ENCODE peak calls at places on chromosome 4, in ten cellular contexts. B is pancreas; Z is fibroblast of pulmonary artery; T is mammary epithelial cell; M is lower leg skin; S is HFF-Myc; W is NB4; H is lower lobe of right lung; D is MM.1S; Q is CD8-positive, alpha-beta T cell. J is an unnamed sample.

GRCh38 chr4:41214158-41215146 is at the start of gene APBB2:
- DNase-seq in B (peak), Z (peak), T (peak), M (peak), S (peak), W (peak), H (peak), D (peak), Q (no peak), J (peak)

GRCh38 chr4:145830699-145831098 is 107.9 kb downstream of the ZNF827 start:
- DNase-seq in B (no peak), Z (no peak), T (no peak), M (no peak), S (no peak), W (peak), H (no peak), D (peak), Q (no peak), J (no peak)

GRCh38 chr4:143085224-143085623 is 99.5 kb upstream of the USP38 start:
- DNase-seq in B (no peak), Z (peak), T (no peak), M (no peak), S (no peak), W (peak), H (no peak), D (no peak), Q (no peak), J (peak)

GRCh38 chr4:90745176-90745575 is 618.0 kb downstream of the CCSER1 start:
- DNase-seq in B (no peak), Z (no peak), T (peak), M (no peak), S (no peak), W (no peak), H (no peak), D (no peak), Q (no peak), J (no peak)

GRCh38 chr4:70637239-70637920 is 8.8 kb downstream of the ENAM start:
- DNase-seq in B (no peak), Z (no peak), T (no peak), M (no peak), S (no peak), W (no peak), H (no peak), D (no peak), Q (no peak), J (peak)

GRCh38 chr4:169727616-169728015 is 30.1 kb downstream of the HPF1 start:
- DNase-seq in B (no peak), Z (no peak), T (no peak), M (no peak), S (no peak), W (no peak), H (no peak), D (peak), Q (no peak), J (no peak)

GRCh38 chr4:156523492-156523891 is 448.1 kb downstream of the PDGFC start:
- DNase-seq in B (no peak), Z (no peak), T (no peak), M (no peak), S (no peak), W (no peak), H (no peak), D (no peak), Q (no peak), J (no peak)

GRCh38 chr4:1345905-1346780 is 865 bp upstream of the UVSSA start:
- DNase-seq in B (peak), Z (peak), T (peak), M (peak), S (no peak), W (peak), H (peak), D (peak), Q (peak), J (peak)

GRCh38 chr4:145154573-145154972 is 25.8 kb downstream of the OTUD4 start:
- DNase-seq in B (no peak), Z (peak), T (peak), M (no peak), S (no peak), W (no peak), H (no peak), D (peak), Q (no peak), J (peak)

GRCh38 chr4:47462799-47463234 is 685 bp downstream of the COMMD8 start:
- DNase-seq in B (no peak), Z (peak), T (no peak), M (no peak), S (no peak), W (peak), H (no peak), D (peak), Q (no peak), J (no peak)

GRCh38 chr4:165112258-165113156 is at the start of gene TMEM192:
- DNase-seq in B (peak), Z (peak), T (peak), M (peak), S (peak), W (peak), H (peak), D (peak), Q (peak), J (peak)
- TF ChIP-seq CTCF in B (no peak), Z (peak), T (no peak), M (no peak), S (peak), W (peak), H (peak), D (peak), Q (no peak), J (no peak)

DNA sequence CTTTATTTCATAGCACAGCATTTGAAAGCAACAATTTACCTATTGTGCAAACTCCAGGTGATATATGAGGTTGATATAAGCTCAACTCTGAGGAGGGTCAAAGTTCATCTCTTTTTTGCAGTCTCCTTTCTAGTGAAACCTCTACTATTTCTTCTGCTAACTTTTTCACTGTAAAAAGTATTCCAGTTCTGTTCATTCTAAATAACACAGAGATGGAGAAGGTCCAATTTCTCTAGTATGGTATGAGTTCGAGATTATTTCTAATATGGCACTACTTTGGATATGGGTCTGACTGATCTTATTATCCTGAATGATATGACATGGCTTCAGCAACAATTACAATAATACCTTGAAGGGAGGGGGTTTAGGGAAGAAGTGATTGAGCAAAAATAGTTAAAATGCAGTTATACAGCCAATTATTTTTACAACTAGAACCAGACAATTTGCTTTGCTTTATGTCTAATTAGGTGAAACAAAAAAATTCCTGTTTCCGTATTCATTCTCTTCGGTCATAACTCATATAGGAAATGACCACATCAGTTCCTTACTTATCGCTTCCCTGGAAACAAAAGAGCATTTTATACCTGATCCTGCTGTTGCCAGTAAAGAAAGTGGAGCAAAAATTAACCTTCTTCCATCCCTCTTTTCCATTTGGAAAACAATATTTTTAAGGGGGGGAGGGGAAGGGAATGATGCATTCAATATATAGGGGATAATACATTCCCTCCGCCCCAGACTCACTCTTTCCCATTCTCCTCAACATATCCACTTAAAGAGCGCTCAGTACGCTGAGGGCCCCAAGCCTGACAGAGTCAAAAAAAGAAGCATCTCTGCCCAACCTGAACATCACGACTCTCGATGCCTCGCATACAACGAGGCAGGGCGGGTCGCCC is 1.0 kb downstream of the TBC1D9 start:
- DNase-seq in B (no peak), Z (peak), T (no peak), M (no peak), S (no peak), W (no peak), H (no peak), D (no peak), Q (no peak), J (no peak)
- H3K4me3 ChIP-seq in B (peak), Z (peak), T (peak), M (peak), S (peak), W (no peak), H (peak), D (peak), Q (no peak), J (peak)

DNA sequence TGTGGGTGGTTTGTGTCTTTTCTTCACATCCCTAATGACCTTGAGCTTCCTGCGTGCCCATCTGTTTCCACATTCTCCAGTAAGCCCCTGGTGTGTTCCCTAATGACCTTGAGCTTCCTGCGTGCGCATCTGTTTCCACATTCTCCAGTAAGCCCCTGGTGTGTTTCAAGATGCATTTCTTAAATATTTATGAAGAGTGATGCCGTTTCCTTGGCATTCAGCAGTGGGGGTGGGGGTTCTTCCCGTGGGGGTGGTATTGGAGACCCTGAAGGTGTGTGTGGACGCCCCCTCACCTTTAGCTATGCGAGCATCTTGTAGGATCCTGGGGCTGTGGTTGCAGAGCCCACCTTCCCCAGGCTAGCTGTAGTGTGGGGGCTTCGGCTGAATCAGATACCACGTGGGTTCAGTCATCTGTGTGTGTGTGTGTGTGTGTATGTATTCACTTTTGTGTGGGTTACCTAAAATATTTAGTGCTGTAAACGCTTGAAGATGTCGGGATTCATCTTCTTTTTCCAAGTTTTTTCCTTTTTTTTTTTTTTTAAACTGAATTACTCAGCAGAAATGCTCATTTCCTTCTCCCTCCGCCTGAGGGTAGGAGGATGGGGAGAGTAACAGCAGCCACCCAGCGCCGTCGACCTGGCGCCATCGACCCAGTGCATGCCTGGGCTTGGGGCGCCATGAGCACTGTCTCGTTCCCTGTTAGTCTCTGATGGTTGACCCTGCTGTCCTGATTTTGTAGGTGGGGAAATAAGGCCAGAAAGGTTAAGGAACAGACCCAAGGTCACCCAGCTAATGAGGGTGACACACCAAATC is 9.9 kb downstream of the NSG1 start:
- DNase-seq in B (no peak), Z (no peak), T (no peak), M (no peak), S (no peak), W (no peak), H (peak), D (no peak), Q (no peak), J (peak)
- TF ChIP-seq CTCF in B (no peak), Z (no peak), T (no peak), M (no peak), S (no peak), W (no peak), H (no peak), D (no peak), Q (no peak), J (no peak)

GRCh38 chr4:46123872-46124755 is at the start of gene GABRG1:
- DNase-seq in B (peak), Z (no peak), T (no peak), M (no peak), S (no peak), W (no peak), H (peak), D (no peak), Q (no peak), J (no peak)

GRCh38 chr4:46124773-46125172 is 919 bp upstream of the GABRG1 start:
- DNase-seq in B (peak), Z (no peak), T (no peak), M (no peak), S (no peak), W (peak), H (peak), D (no peak), Q (no peak), J (no peak)
- H3K4me3 ChIP-seq in B (no peak), Z (no peak), T (no peak), M (no peak), S (no peak), W (no peak), H (no peak), D (no peak), Q (no peak), J (no peak)

GRCh38 chr4:162497564-162498167 is 333.9 kb upstream of the FSTL5 start:
- DNase-seq in B (no peak), Z (peak), T (peak), M (no peak), S (no peak), W (peak), H (no peak), D (peak), Q (no peak), J (peak)
- TF ChIP-seq CTCF in B (peak), Z (peak), T (peak), M (peak), S (peak), W (peak), H (peak), D (peak), Q (peak), J (peak)

DNA sequence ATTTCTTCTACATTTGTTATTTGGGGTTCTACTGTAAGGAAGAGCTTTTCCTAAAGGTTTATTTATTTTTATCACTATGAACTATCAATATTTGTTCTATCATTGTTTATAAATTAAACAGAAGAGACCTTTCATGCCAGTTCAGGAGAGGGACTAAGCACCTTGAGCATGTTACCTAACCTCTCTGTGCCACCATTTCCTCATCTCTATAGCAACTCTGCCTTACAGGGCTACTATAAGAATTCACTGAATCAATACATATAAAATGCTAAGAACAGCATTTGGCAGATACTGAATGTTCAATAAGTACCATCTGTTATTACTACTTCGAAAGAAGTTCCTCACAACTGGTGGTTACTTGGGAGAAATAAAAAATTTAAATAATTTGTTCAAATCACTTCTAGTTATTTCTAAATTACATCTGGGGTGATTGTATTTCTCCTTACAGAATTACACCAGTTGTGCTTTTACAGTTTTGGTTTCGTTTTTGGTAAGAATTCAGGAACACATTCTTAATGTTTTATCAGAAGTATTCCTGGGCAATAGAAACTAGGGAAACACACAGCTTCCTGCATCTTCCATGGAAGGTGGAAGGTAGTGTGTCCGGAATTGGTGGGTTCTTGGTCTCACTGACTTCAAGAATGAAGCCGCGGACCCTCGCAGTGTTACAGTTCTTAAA is 32.9 kb downstream of the EREG start:
- DNase-seq in B (no peak), Z (no peak), T (no peak), M (no peak), S (no peak), W (peak), H (no peak), D (peak), Q (no peak), J (no peak)
- H3K4me3 ChIP-seq in B (no peak), Z (no peak), T (no peak), M (no peak), S (no peak), W (peak), H (peak), D (peak), Q (peak), J (peak)